ENCODE peak calls at places on chromosomes 1 and 21, in six cellular contexts. T is lung, N is globus pallidus, G is caudate nucleus, A is testis, C is EL. E is an unnamed sample.
A peak's percentile ranks its signal among the peaks of the same experiment; 100 is the strongest.

GRCh38 chr1:208431721-208432120 is 187.5 kb upstream of the PLXNA2 start:
- DNase-seq in T (no peak), N (no peak), G (no peak), A (no peak), C (peak; percentile 68), E (no peak)

GRCh38 chr21:30194701-30195299 is 21.1 kb downstream of the CLDN8 start:
- DNase-seq in T (no peak), N (peak; percentile 20), G (no peak), A (peak; percentile 42), C (no peak), E (no peak)

GRCh38 chr1:61053712-61054608 is 28.4 kb upstream of the NFIA start:
- DNase-seq in T (no peak), N (peak; percentile 56), G (peak; percentile 27), A (peak; percentile 69), C (no peak), E (peak; percentile 43)

GRCh38 chr1:211828584-211829342 is 1.8 kb downstream of the LPGAT1 start:
- DNase-seq in T (no peak), N (no peak), G (no peak), A (no peak), C (no peak), E (peak; percentile 20)

GRCh38 chr21:36704281-36704957 is 5.5 kb downstream of the SIM2 start:
- DNase-seq in T (no peak), N (no peak), G (no peak), A (no peak), C (no peak), E (peak; percentile 46)

GRCh38 chr1:209326876-209327275 is 256.6 kb upstream of the CAMK1G start:
- DNase-seq in T (no peak), N (no peak), G (no peak), A (no peak), C (no peak), E (no peak)

GRCh38 chr1:51170342-51170741 is 65.7 kb upstream of the RNF11 start:
- DNase-seq in T (no peak), N (no peak), G (no peak), A (no peak), C (peak; percentile 34), E (no peak)

GRCh38 chr1:227370463-227371254 is 52.4 kb upstream of the CDC42BPA start:
- DNase-seq in T (no peak), N (no peak), G (no peak), A (no peak), C (peak; percentile 28), E (peak; percentile 14)

GRCh38 chr1:179302076-179302475 is 8.5 kb downstream of the SOAT1 start:
- DNase-seq in T (no peak), N (no peak), G (no peak), A (no peak), C (no peak), E (no peak)

GRCh38 chr1:30034105-30034626 is 689.2 kb downstream of the MATN1 start:
- DNase-seq in T (no peak), N (no peak), G (no peak), A (no peak), C (no peak), E (no peak)

GRCh38 chr1:53583021-53583902 is 124.1 kb downstream of the DMRTB1 start:
- DNase-seq in T (no peak), N (no peak), G (no peak), A (no peak), C (no peak), E (no peak)

GRCh38 chr1:200043330-200043668 is 15.8 kb downstream of the NR5A2 start:
- DNase-seq in T (no peak), N (no peak), G (no peak), A (no peak), C (no peak), E (no peak)